ENCODE peak calls at places on chromosomes 3 and 15, in five cellular contexts. One of them, this sample, is unnamed.

GRCh38 chr3:49013113-49013737 is 5.2 kb downstream of the DALRD3 start:
- DNase-seq in bronchial epithelial cell: no peak
- DNase-seq in fibroblast of mammary gland: no peak
- DNase-seq in pancreas: no peak
- DNase-seq in stomach: no peak
- DNase-seq in this sample: no peak

GRCh38 chr3:64686446-64686908 is 1.3 kb downstream of the ADAMTS9 start:
- DNase-seq in stomach: peak; percentile 32
- DNase-seq in bronchial epithelial cell: peak; percentile 54
- DNase-seq in fibroblast of mammary gland: peak; percentile 64
- DNase-seq in pancreas: peak; percentile 20
- DNase-seq in this sample: peak; percentile 55

GRCh38 chr3:10263549-10264363 is 15.5 kb downstream of the TATDN2 start:
- DNase-seq in bronchial epithelial cell: peak; percentile 29
- DNase-seq in fibroblast of mammary gland: peak; percentile 55
- DNase-seq in stomach: no peak
- DNase-seq in pancreas: no peak
- DNase-seq in this sample: peak; percentile 51

GRCh38 chr15:68598171-68599152 is 19.7 kb downstream of the CORO2B start:
- DNase-seq in pancreas: no peak
- DNase-seq in stomach: no peak
- DNase-seq in bronchial epithelial cell: no peak
- DNase-seq in fibroblast of mammary gland: peak; percentile 84
- DNase-seq in this sample: no peak

GRCh38 chr15:60893886-60894285 is 335.2 kb downstream of the RORA start:
- DNase-seq in bronchial epithelial cell: no peak
- DNase-seq in stomach: no peak
- DNase-seq in fibroblast of mammary gland: no peak
- DNase-seq in pancreas: no peak
- DNase-seq in this sample: no peak

GRCh38 chr3:13623101-13623654 is 74.3 kb downstream of the FBLN2 start:
- DNase-seq in stomach: peak; percentile 31
- DNase-seq in pancreas: no peak
- DNase-seq in bronchial epithelial cell: peak; percentile 98
- DNase-seq in fibroblast of mammary gland: no peak
- DNase-seq in this sample: peak; percentile 98

GRCh38 chr15:68551296-68551635 is 27.5 kb upstream of the CORO2B start:
- DNase-seq in fibroblast of mammary gland: no peak
- DNase-seq in stomach: no peak
- DNase-seq in bronchial epithelial cell: no peak
- DNase-seq in pancreas: no peak
- DNase-seq in this sample: no peak

GRCh38 chr15:40937762-40938529 is 8.8 kb downstream of the DLL4 start:
- DNase-seq in pancreas: no peak
- DNase-seq in fibroblast of mammary gland: no peak
- DNase-seq in stomach: no peak
- DNase-seq in bronchial epithelial cell: peak; percentile 47
- DNase-seq in this sample: peak; percentile 64

GRCh38 chr15:82894971-82895520 is 57.5 kb downstream of the HOMER2 start:
- DNase-seq in fibroblast of mammary gland: no peak
- DNase-seq in stomach: no peak
- DNase-seq in pancreas: no peak
- DNase-seq in bronchial epithelial cell: no peak
- DNase-seq in this sample: no peak

GRCh38 chr3:123449092-123449985 is 449 bp upstream of the ADCY5 start:
- DNase-seq in pancreas: no peak
- DNase-seq in bronchial epithelial cell: no peak
- DNase-seq in stomach: no peak
- DNase-seq in fibroblast of mammary gland: peak; percentile 4
- DNase-seq in this sample: peak; percentile 11

GRCh38 chr3:123448503-123449091 is at the start of gene ADCY5:
- DNase-seq in fibroblast of mammary gland: no peak
- DNase-seq in pancreas: no peak
- DNase-seq in stomach: no peak
- DNase-seq in bronchial epithelial cell: no peak
- DNase-seq in this sample: peak; percentile 7

GRCh38 chr3:123447416-123447748 is 1.5 kb downstream of the ADCY5 start:
- DNase-seq in fibroblast of mammary gland: no peak
- DNase-seq in bronchial epithelial cell: no peak
- DNase-seq in stomach: no peak
- DNase-seq in pancreas: no peak
- DNase-seq in this sample: no peak

GRCh38 chr3:123446610-123447109 is 2.2 kb downstream of the ADCY5 start:
- DNase-seq in bronchial epithelial cell: no peak
- DNase-seq in pancreas: no peak
- DNase-seq in stomach: no peak
- DNase-seq in fibroblast of mammary gland: no peak
- DNase-seq in this sample: no peak

GRCh38 chr3:123447749-123448502 is 964 bp downstream of the ADCY5 start:
- DNase-seq in pancreas: no peak
- DNase-seq in stomach: peak; percentile 32
- DNase-seq in bronchial epithelial cell: no peak
- DNase-seq in fibroblast of mammary gland: no peak
- DNase-seq in this sample: peak; percentile 33
- TF ChIP-seq CTCF in pancreas: no peak
- TF ChIP-seq CTCF in stomach: no peak
- TF ChIP-seq CTCF in bronchial epithelial cell: no peak
- TF ChIP-seq CTCF in fibroblast of mammary gland: no peak
- TF ChIP-seq CTCF in this sample: no peak

GRCh38 chr3:57688291-57688690 is 4.6 kb downstream of the DENND6A start:
- DNase-seq in bronchial epithelial cell: no peak
- DNase-seq in pancreas: no peak
- DNase-seq in fibroblast of mammary gland: no peak
- DNase-seq in stomach: no peak
- DNase-seq in this sample: no peak

GRCh38 chr3:57692404-57693191 is at the start of gene DENND6A:
- DNase-seq in bronchial epithelial cell: peak; percentile 77
- DNase-seq in fibroblast of mammary gland: peak; percentile 89
- DNase-seq in stomach: peak; percentile 98
- DNase-seq in pancreas: peak; percentile 94
- DNase-seq in this sample: peak; percentile 89

GRCh38 chr3:57691411-57692133 is 1.3 kb downstream of the DENND6A start:
- DNase-seq in stomach: no peak
- DNase-seq in bronchial epithelial cell: peak; percentile 32
- DNase-seq in fibroblast of mammary gland: peak; percentile 13
- DNase-seq in pancreas: no peak
- DNase-seq in this sample: no peak

GRCh38 chr3:57694146-57694545 is 1.3 kb upstream of the DENND6A start:
- DNase-seq in pancreas: no peak
- DNase-seq in stomach: no peak
- DNase-seq in bronchial epithelial cell: no peak
- DNase-seq in fibroblast of mammary gland: no peak
- DNase-seq in this sample: no peak

GRCh38 chr3:57689367-57690053 is 3.4 kb downstream of the DENND6A start:
- DNase-seq in pancreas: no peak
- DNase-seq in bronchial epithelial cell: no peak
- DNase-seq in stomach: no peak
- DNase-seq in fibroblast of mammary gland: no peak
- DNase-seq in this sample: no peak
- H3K4me3 ChIP-seq in pancreas: no peak overlapping the region
- H3K4me3 ChIP-seq in bronchial epithelial cell: no peak overlapping the region
- H3K4me3 ChIP-seq in stomach: no peak overlapping the region
- H3K4me3 ChIP-seq in fibroblast of mammary gland: no peak overlapping the region
- H3K4me3 ChIP-seq in this sample: no peak overlapping the region

GRCh38 chr15:72342385-72342784 is 22.4 kb upstream of the CELF6 start:
- DNase-seq in pancreas: no peak
- DNase-seq in bronchial epithelial cell: peak; percentile 32
- DNase-seq in stomach: peak; percentile 32
- DNase-seq in fibroblast of mammary gland: peak; percentile 28
- DNase-seq in this sample: peak; percentile 51
- TF ChIP-seq CTCF in pancreas: no peak
- TF ChIP-seq CTCF in bronchial epithelial cell: peak; percentile 52
- TF ChIP-seq CTCF in stomach: no peak
- TF ChIP-seq CTCF in fibroblast of mammary gland: peak; percentile 35
- TF ChIP-seq CTCF in this sample: peak; percentile 47

DNA sequence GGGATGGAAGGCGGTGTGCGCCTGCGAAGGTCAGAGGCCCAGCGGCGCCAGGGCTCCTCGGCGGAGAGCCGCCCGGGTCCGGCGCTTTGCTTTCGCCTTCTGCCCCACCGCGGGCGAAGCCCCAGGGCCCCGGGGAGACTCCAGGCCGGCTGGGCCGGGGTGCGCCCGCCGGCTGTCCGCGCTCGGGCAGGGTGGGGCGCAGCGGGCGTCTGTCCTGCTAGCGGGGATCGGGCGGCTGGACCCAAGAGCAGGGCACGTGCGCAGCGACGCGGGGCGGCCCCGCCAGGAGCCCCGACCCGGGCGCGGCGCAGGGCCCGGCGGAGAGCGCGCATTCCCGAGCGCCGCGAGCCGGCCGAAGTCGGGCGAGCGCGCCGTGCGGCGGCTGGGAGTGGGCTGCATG is 585 bp upstream of the ALDH1A3 start:
- DNase-seq in fibroblast of mammary gland: no peak
- DNase-seq in bronchial epithelial cell: no peak
- DNase-seq in pancreas: no peak
- DNase-seq in stomach: no peak
- DNase-seq in this sample: no peak
- H3K4me3 ChIP-seq in fibroblast of mammary gland: peak overlapping the region; percentile 4
- H3K4me3 ChIP-seq in bronchial epithelial cell: peak overlapping the region; percentile 73
- H3K4me3 ChIP-seq in pancreas: peak overlapping the region; percentile 47
- H3K4me3 ChIP-seq in stomach: peak overlapping the region; percentile 65
- H3K4me3 ChIP-seq in this sample: peak overlapping the region; percentile 20

This sample was measured in epithelial cell of esophagus.